ENCODE peak calls at places on chromosomes 6 and 20, in six cellular contexts. One of them, this sample, is unnamed.

GRCh38 chr20:44728835-44729342 is 13.7 kb downstream of the CCN5 start:
- DNase-seq in astrocyte of the hippocampus: peak; percentile 85
- DNase-seq in cardiac muscle cell: peak; percentile 73
- DNase-seq in NCI-H2081: peak; percentile 52
- DNase-seq in activated CD4-positive, alpha-beta T cell treated with anti-CD3 and anti-CD28 coated beads for 48 hours: no peak
- DNase-seq in left lung: peak; percentile 83
- DNase-seq in this sample: peak; percentile 77

GRCh38 chr20:49684335-49684997 is 29.2 kb downstream of the B4GALT5 start:
- DNase-seq in activated CD4-positive, alpha-beta T cell treated with anti-CD3 and anti-CD28 coated beads for 48 hours: no peak
- DNase-seq in cardiac muscle cell: no peak
- DNase-seq in astrocyte of the hippocampus: no peak
- DNase-seq in left lung: no peak
- DNase-seq in NCI-H2081: no peak
- DNase-seq in this sample: no peak

GRCh38 chr20:9492067-9492466 is 22.3 kb upstream of the LAMP5 start:
- DNase-seq in NCI-H2081: no peak
- DNase-seq in cardiac muscle cell: no peak
- DNase-seq in activated CD4-positive, alpha-beta T cell treated with anti-CD3 and anti-CD28 coated beads for 48 hours: no peak
- DNase-seq in astrocyte of the hippocampus: no peak
- DNase-seq in left lung: no peak
- DNase-seq in this sample: no peak

GRCh38 chr6:44043036-44043478 is 84.2 kb downstream of the MRPL14 start:
- DNase-seq in left lung: no peak
- DNase-seq in NCI-H2081: no peak
- DNase-seq in astrocyte of the hippocampus: no peak
- DNase-seq in cardiac muscle cell: no peak
- DNase-seq in activated CD4-positive, alpha-beta T cell treated with anti-CD3 and anti-CD28 coated beads for 48 hours: no peak
- DNase-seq in this sample: no peak

GRCh38 chr20:32240220-32240619 is 32.5 kb downstream of the POFUT1 start:
- DNase-seq in cardiac muscle cell: no peak
- DNase-seq in left lung: no peak
- DNase-seq in activated CD4-positive, alpha-beta T cell treated with anti-CD3 and anti-CD28 coated beads for 48 hours: no peak
- DNase-seq in NCI-H2081: no peak
- DNase-seq in astrocyte of the hippocampus: peak; percentile 7
- DNase-seq in this sample: no peak

GRCh38 chr6:90416322-90416721 is 119.7 kb upstream of the BACH2 start:
- DNase-seq in left lung: no peak
- DNase-seq in astrocyte of the hippocampus: no peak
- DNase-seq in activated CD4-positive, alpha-beta T cell treated with anti-CD3 and anti-CD28 coated beads for 48 hours: no peak
- DNase-seq in cardiac muscle cell: no peak
- DNase-seq in NCI-H2081: no peak
- DNase-seq in this sample: no peak

GRCh38 chr6:154227862-154228520 is 128.6 kb downstream of the IPCEF1 start:
- DNase-seq in left lung: no peak
- DNase-seq in cardiac muscle cell: no peak
- DNase-seq in NCI-H2081: no peak
- DNase-seq in activated CD4-positive, alpha-beta T cell treated with anti-CD3 and anti-CD28 coated beads for 48 hours: no peak
- DNase-seq in astrocyte of the hippocampus: no peak
- DNase-seq in this sample: no peak

GRCh38 chr20:36720510-36720909 is 25.4 kb downstream of the NDRG3 start:
- DNase-seq in activated CD4-positive, alpha-beta T cell treated with anti-CD3 and anti-CD28 coated beads for 48 hours: peak; percentile 56
- DNase-seq in left lung: no peak
- DNase-seq in cardiac muscle cell: peak; percentile 6
- DNase-seq in NCI-H2081: no peak
- DNase-seq in astrocyte of the hippocampus: no peak
- DNase-seq in this sample: no peak

GRCh38 chr6:39686980-39687379 is 38.2 kb downstream of the KIF6 start:
- DNase-seq in left lung: no peak
- DNase-seq in activated CD4-positive, alpha-beta T cell treated with anti-CD3 and anti-CD28 coated beads for 48 hours: no peak
- DNase-seq in astrocyte of the hippocampus: no peak
- DNase-seq in cardiac muscle cell: no peak
- DNase-seq in NCI-H2081: no peak
- DNase-seq in this sample: no peak

GRCh38 chr6:108113557-108114519 is 39.3 kb upstream of the OSTM1 start:
- DNase-seq in activated CD4-positive, alpha-beta T cell treated with anti-CD3 and anti-CD28 coated beads for 48 hours: peak; percentile 31
- DNase-seq in NCI-H2081: no peak
- DNase-seq in astrocyte of the hippocampus: peak; percentile 81
- DNase-seq in left lung: no peak
- DNase-seq in cardiac muscle cell: peak; percentile 72
- DNase-seq in this sample: peak; percentile 23

GRCh38 chr6:165678429-165678828 is 15.4 kb upstream of the PDE10A start:
- DNase-seq in NCI-H2081: no peak
- DNase-seq in activated CD4-positive, alpha-beta T cell treated with anti-CD3 and anti-CD28 coated beads for 48 hours: no peak
- DNase-seq in cardiac muscle cell: no peak
- DNase-seq in left lung: no peak
- DNase-seq in astrocyte of the hippocampus: no peak
- DNase-seq in this sample: no peak

GRCh38 chr6:137363805-137364138 is 130.4 kb downstream of the OLIG3 start:
- DNase-seq in astrocyte of the hippocampus: no peak
- DNase-seq in activated CD4-positive, alpha-beta T cell treated with anti-CD3 and anti-CD28 coated beads for 48 hours: no peak
- DNase-seq in NCI-H2081: no peak
- DNase-seq in left lung: no peak
- DNase-seq in cardiac muscle cell: no peak
- DNase-seq in this sample: no peak

GRCh38 chr20:14098261-14098660 is 102.9 kb downstream of the MACROD2 start:
- DNase-seq in NCI-H2081: no peak
- DNase-seq in cardiac muscle cell: no peak
- DNase-seq in left lung: no peak
- DNase-seq in activated CD4-positive, alpha-beta T cell treated with anti-CD3 and anti-CD28 coated beads for 48 hours: no peak
- DNase-seq in astrocyte of the hippocampus: no peak
- DNase-seq in this sample: no peak

GRCh38 chr20:23125625-23126191 is 39.6 kb upstream of the CD93 start:
- DNase-seq in NCI-H2081: no peak
- DNase-seq in cardiac muscle cell: peak; percentile 88
- DNase-seq in astrocyte of the hippocampus: no peak
- DNase-seq in activated CD4-positive, alpha-beta T cell treated with anti-CD3 and anti-CD28 coated beads for 48 hours: no peak
- DNase-seq in left lung: peak; percentile 82
- DNase-seq in this sample: no peak

GRCh38 chr6:81696505-81696904 is 56.0 kb downstream of the TENT5A start:
- DNase-seq in NCI-H2081: no peak
- DNase-seq in activated CD4-positive, alpha-beta T cell treated with anti-CD3 and anti-CD28 coated beads for 48 hours: no peak
- DNase-seq in left lung: no peak
- DNase-seq in astrocyte of the hippocampus: peak; percentile 11
- DNase-seq in cardiac muscle cell: no peak
- DNase-seq in this sample: no peak

GRCh38 chr6:127854009-127854408 is 46.8 kb downstream of the THEMIS start:
- DNase-seq in cardiac muscle cell: peak; percentile 7
- DNase-seq in NCI-H2081: no peak
- DNase-seq in left lung: no peak
- DNase-seq in astrocyte of the hippocampus: no peak
- DNase-seq in activated CD4-positive, alpha-beta T cell treated with anti-CD3 and anti-CD28 coated beads for 48 hours: no peak
- DNase-seq in this sample: no peak

GRCh38 chr20:5168582-5169396 is 42.0 kb downstream of the CDS2 start:
- DNase-seq in NCI-H2081: no peak
- DNase-seq in cardiac muscle cell: peak; percentile 56
- DNase-seq in astrocyte of the hippocampus: peak; percentile 62
- DNase-seq in activated CD4-positive, alpha-beta T cell treated with anti-CD3 and anti-CD28 coated beads for 48 hours: no peak
- DNase-seq in left lung: no peak
- DNase-seq in this sample: no peak

GRCh38 chr20:11891081-11891826 is 26.4 kb upstream of the BTBD3 start:
- DNase-seq in astrocyte of the hippocampus: peak; percentile 75
- DNase-seq in activated CD4-positive, alpha-beta T cell treated with anti-CD3 and anti-CD28 coated beads for 48 hours: peak; percentile 53
- DNase-seq in left lung: peak; percentile 61
- DNase-seq in cardiac muscle cell: peak; percentile 39
- DNase-seq in NCI-H2081: peak; percentile 43
- DNase-seq in this sample: peak; percentile 33

GRCh38 chr6:21438986-21439352 is 154.6 kb upstream of the SOX4 start:
- DNase-seq in left lung: no peak
- DNase-seq in cardiac muscle cell: peak; percentile 13
- DNase-seq in NCI-H2081: no peak
- DNase-seq in activated CD4-positive, alpha-beta T cell treated with anti-CD3 and anti-CD28 coated beads for 48 hours: no peak
- DNase-seq in astrocyte of the hippocampus: peak; percentile 14
- DNase-seq in this sample: no peak

GRCh38 chr6:111750753-111751684 is 122.2 kb downstream of the FYN start:
- DNase-seq in astrocyte of the hippocampus: peak; percentile 86
- DNase-seq in activated CD4-positive, alpha-beta T cell treated with anti-CD3 and anti-CD28 coated beads for 48 hours: peak; percentile 59
- DNase-seq in cardiac muscle cell: peak; percentile 89
- DNase-seq in left lung: no peak
- DNase-seq in NCI-H2081: no peak
- DNase-seq in this sample: no peak

GRCh38 chr20:8242827-8243764 is 111.0 kb downstream of the PLCB1 start:
- DNase-seq in left lung: no peak
- DNase-seq in cardiac muscle cell: peak; percentile 70
- DNase-seq in astrocyte of the hippocampus: no peak
- DNase-seq in NCI-H2081: no peak
- DNase-seq in activated CD4-positive, alpha-beta T cell treated with anti-CD3 and anti-CD28 coated beads for 48 hours: no peak
- DNase-seq in this sample: peak; percentile 65

GRCh38 chr6:55882731-55883595 is 7.6 kb upstream of the BMP5 start:
- DNase-seq in astrocyte of the hippocampus: peak; percentile 74
- DNase-seq in activated CD4-positive, alpha-beta T cell treated with anti-CD3 and anti-CD28 coated beads for 48 hours: no peak
- DNase-seq in NCI-H2081: no peak
- DNase-seq in cardiac muscle cell: peak; percentile 82
- DNase-seq in left lung: no peak
- DNase-seq in this sample: peak; percentile 31

GRCh38 chr6:99270852-99271251 is 78.6 kb downstream of the FAXC start:
- DNase-seq in NCI-H2081: no peak
- DNase-seq in astrocyte of the hippocampus: no peak
- DNase-seq in activated CD4-positive, alpha-beta T cell treated with anti-CD3 and anti-CD28 coated beads for 48 hours: no peak
- DNase-seq in left lung: no peak
- DNase-seq in cardiac muscle cell: no peak
- DNase-seq in this sample: no peak

GRCh38 chr6:45587229-45588060 is 209.7 kb upstream of the SUPT3H start:
- DNase-seq in left lung: no peak
- DNase-seq in cardiac muscle cell: no peak
- DNase-seq in activated CD4-positive, alpha-beta T cell treated with anti-CD3 and anti-CD28 coated beads for 48 hours: no peak
- DNase-seq in astrocyte of the hippocampus: no peak
- DNase-seq in NCI-H2081: no peak
- DNase-seq in this sample: no peak